ENCODE peak calls at places on chromosomes 16 and 17, in seven cellular contexts. G, V, Y, U, M, X and Z are unnamed samples.
A peak's percentile ranks its signal among the peaks of the same experiment; 100 is the strongest.

GRCh38 chr16:11484691-11485258 is 101.9 kb downstream of the LITAF start:
- DNase-seq in G (no peak), V (no peak), Y (no peak), U (no peak), M (no peak), X (peak; percentile 73), Z (no peak)

GRCh38 chr17:19004601-19005441 is at the start of gene FAM83G:
- DNase-seq in G (peak; percentile 82), V (peak; percentile 89), Y (peak; percentile 85), U (peak; percentile 27), M (peak; percentile 77), X (peak; percentile 71), Z (peak; percentile 79)

GRCh38 chr17:83064732-83065659 is 14.4 kb upstream of the METRNL start:
- DNase-seq in G (peak; percentile 67), V (peak; percentile 68), Y (no peak), U (no peak), M (peak; percentile 30), X (no peak), Z (peak; percentile 49)

GRCh38 chr16:73536931-73537330 is 489.0 kb upstream of the ZFHX3 start:
- DNase-seq in G (no peak), V (no peak), Y (no peak), U (no peak), M (no peak), X (no peak), Z (no peak)

GRCh38 chr16:71414038-71414437 is 27.8 kb downstream of the TLE7 start:
- DNase-seq in G (no peak), V (no peak), Y (no peak), U (no peak), M (no peak), X (no peak), Z (no peak)

GRCh38 chr17:33057564-33057963 is 65.9 kb downstream of the SPACA3 start:
- DNase-seq in G (peak; percentile 35), V (no peak), Y (no peak), U (no peak), M (no peak), X (no peak), Z (no peak)

GRCh38 chr17:63675231-63675606 is 24.7 kb downstream of the LIMD2 start:
- DNase-seq in G (no peak), V (no peak), Y (peak; percentile 68), U (peak; percentile 50), M (no peak), X (no peak), Z (no peak)

GRCh38 chr16:55660026-55660425 is 4.2 kb downstream of the SLC6A2 start:
- DNase-seq in G (no peak), V (no peak), Y (no peak), U (no peak), M (no peak), X (no peak), Z (no peak)

GRCh38 chr17:57582881-57583756 is 162.0 kb downstream of the CCDC182 start:
- DNase-seq in G (no peak), V (no peak), Y (no peak), U (no peak), M (no peak), X (no peak), Z (no peak)

GRCh38 chr17:83080641-83081560 is 1.5 kb downstream of the METRNL start:
- DNase-seq in G (no peak), V (peak; percentile 55), Y (peak; percentile 38), U (no peak), M (peak; percentile 53), X (peak; percentile 24), Z (peak; percentile 43)

GRCh38 chr17:10295728-10296343 is 77.0 kb downstream of the MYH13 start:
- DNase-seq in G (no peak), V (peak; percentile 31), Y (peak; percentile 88), U (peak; percentile 40), M (peak; percentile 68), X (peak; percentile 33), Z (no peak)

GRCh38 chr16:83728518-83728917 is 79.3 kb upstream of the HSBP1 start:
- DNase-seq in G (no peak), V (no peak), Y (no peak), U (no peak), M (no peak), X (no peak), Z (no peak)

GRCh38 chr16:9434659-9435058 is 343.2 kb downstream of the HAPSTR1 start:
- DNase-seq in G (no peak), V (no peak), Y (no peak), U (no peak), M (no peak), X (no peak), Z (no peak)

GRCh38 chr17:77394540-77395295 is 253.9 kb downstream of the SEC14L1 start:
- DNase-seq in G (no peak), V (no peak), Y (peak; percentile 55), U (no peak), M (no peak), X (no peak), Z (peak; percentile 78)

GRCh38 chr16:50591800-50592771 is 43.9 kb downstream of the NKD1 start:
- DNase-seq in G (peak; percentile 93), V (peak; percentile 89), Y (peak; percentile 28), U (peak; percentile 58), M (peak; percentile 70), X (no peak), Z (peak; percentile 98)

GRCh38 chr17:66791337-66791736 is 43.6 kb upstream of the CACNG5 start:
- DNase-seq in G (no peak), V (no peak), Y (no peak), U (no peak), M (no peak), X (no peak), Z (no peak)

GRCh38 chr16:14510939-14511797 is 118.9 kb downstream of the PARN start:
- DNase-seq in G (no peak), V (no peak), Y (no peak), U (no peak), M (no peak), X (peak; percentile 74), Z (no peak)

GRCh38 chr17:21282231-21282630 is 2.3 kb upstream of the MAP2K3 start:
- DNase-seq in G (peak; percentile 94), V (no peak), Y (no peak), U (no peak), M (peak; percentile 65), X (peak; percentile 98), Z (no peak)

GRCh38 chr16:70728145-70728544 is 42.3 kb upstream of the MTSS2 start:
- DNase-seq in G (no peak), V (no peak), Y (no peak), U (no peak), M (no peak), X (no peak), Z (no peak)

GRCh38 chr17:15780188-15780587 is 48.1 kb downstream of the TBC1D26 start:
- DNase-seq in G (no peak), V (no peak), Y (no peak), U (no peak), M (no peak), X (no peak), Z (no peak)

GRCh38 chr17:75722542-75723095 is 1.4 kb downstream of the ITGB4 start:
- DNase-seq in G (no peak), V (no peak), Y (no peak), U (no peak), M (no peak), X (no peak), Z (peak; percentile 37)
- H3K4me3 ChIP-seq in G (peak overlapping the region; percentile 68), V (no peak overlapping the region), Y (no peak overlapping the region), U (peak overlapping the region; percentile 53), M (no peak overlapping the region), X (no peak overlapping the region), Z (no peak overlapping the region)

GRCh38 chr17:75589919-75590303 is 2.3 kb downstream of the MYO15B start:
- DNase-seq in G (no peak), V (peak; percentile 45), Y (no peak), U (no peak), M (peak; percentile 43), X (no peak), Z (peak; percentile 67)

GRCh38 chr17:75590314-75590761 is 2.7 kb downstream of the MYO15B start:
- DNase-seq in G (no peak), V (peak; percentile 18), Y (no peak), U (no peak), M (no peak), X (no peak), Z (no peak)

GRCh38 chr17:75588546-75589016 is 981 bp downstream of the MYO15B start:
- DNase-seq in G (no peak), V (peak; percentile 76), Y (peak; percentile 43), U (peak; percentile 33), M (peak; percentile 61), X (no peak), Z (peak; percentile 92)

GRCh38 chr17:75589017-75589918 is 1.7 kb downstream of the MYO15B start:
- DNase-seq in G (peak; percentile 91), V (peak; percentile 98), Y (peak; percentile 97), U (peak; percentile 97), M (peak; percentile 97), X (peak; percentile 64), Z (peak; percentile 100)

DNA sequence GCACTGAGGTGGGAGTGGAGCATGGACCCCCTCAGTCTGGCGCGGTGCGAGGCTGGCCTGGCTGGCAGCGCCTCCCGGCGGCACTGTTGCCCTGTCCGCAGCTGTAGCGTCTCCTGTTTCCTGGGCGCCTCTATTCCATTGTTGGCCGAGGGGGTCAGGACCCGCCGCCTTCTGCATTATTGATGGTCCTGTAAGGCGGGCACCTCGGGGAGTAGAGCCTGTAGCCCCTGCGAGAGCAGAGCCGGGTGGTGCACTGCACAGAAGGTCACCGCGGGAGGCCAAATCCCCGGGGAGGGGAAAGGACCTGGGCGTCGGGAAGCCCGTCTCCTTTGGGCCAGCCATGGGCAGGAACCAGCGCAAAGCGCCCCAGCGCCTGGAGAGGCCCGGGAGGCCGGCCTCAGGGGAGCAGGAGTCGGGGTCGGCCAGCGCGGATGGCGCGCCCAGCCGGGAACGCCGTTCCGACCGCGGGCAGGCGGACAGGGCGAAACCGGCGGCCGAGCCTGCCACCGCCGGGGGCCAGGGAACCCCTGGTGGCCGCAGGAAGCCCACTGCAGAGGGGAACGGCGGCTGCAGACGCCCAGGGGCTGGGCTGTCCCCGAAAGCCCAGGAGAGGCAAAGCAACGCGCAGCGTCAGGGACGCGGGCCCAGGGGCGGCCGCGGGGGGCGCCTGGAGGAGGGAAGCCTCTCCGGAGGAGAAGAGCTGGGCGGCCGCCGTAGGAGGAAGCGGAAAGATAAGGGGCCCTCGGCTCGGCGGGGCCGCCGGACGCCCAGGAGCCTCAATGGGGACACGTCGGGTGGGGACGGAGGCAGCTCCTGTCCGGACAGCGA is at the start of gene MYO15B:
- DNase-seq in G (no peak), V (peak; percentile 74), Y (peak; percentile 79), U (peak; percentile 70), M (peak; percentile 75), X (no peak), Z (no peak)
- TF ChIP-seq CTCF in G (no peak), V (no peak), Y (peak; percentile 70), U (peak; percentile 37), M (peak; percentile 19), X (no peak), Z (no peak)

GRCh38 chr16:4271176-4272113 is 1.4 kb downstream of the TFAP4 start:
- DNase-seq in G (peak; percentile 92), V (peak; percentile 96), Y (peak; percentile 96), U (peak; percentile 93), M (peak; percentile 88), X (peak; percentile 91), Z (peak; percentile 94)
- H3K27ac ChIP-seq in G (peak overlapping the region; percentile 96), V (peak overlapping the region; percentile 75), Y (peak overlapping the region; percentile 100), U (peak overlapping the region; percentile 81), M (peak overlapping the region; percentile 89), X (peak overlapping the region; percentile 86), Z (peak overlapping the region; percentile 91)

DNA sequence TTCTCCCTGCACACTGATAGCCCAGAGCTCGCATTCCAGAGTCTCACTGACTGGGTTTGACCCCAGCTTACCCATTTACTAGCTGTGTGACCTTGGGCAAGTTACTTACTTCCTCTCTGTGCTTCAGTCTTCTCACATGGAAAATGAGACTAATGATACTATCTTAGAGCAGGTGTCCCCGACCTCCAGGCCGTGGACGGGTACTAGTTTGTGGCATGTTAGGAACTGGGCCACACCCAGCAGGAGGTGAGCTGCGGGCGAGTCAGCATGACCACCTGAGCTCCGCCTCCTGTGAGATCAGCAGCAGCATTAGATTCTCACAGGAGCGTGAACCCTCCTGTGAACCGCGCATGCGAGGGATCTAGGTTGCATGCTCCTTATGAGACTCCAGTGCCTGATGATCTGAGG is 15.8 kb downstream of the ANKFY1 start:
- DNase-seq in G (no peak), V (no peak), Y (peak; percentile 38), U (no peak), M (no peak), X (no peak), Z (no peak)
- H3K4me3 ChIP-seq in G (no peak overlapping the region), V (no peak overlapping the region), Y (no peak overlapping the region), U (no peak overlapping the region), M (no peak overlapping the region), X (no peak overlapping the region), Z (no peak overlapping the region)